ENCODE peak calls at places on chromosomes 11 and 22, in nine cellular contexts. F, H, Q, W, E, D, P, Y and C are unnamed samples.

GRCh38 chr11:45237666-45238348 is 48.3 kb downstream of the SYT13 start:
- DNase-seq in W (no peak), Q (no peak), F (no peak), D (no peak), H (peak; percentile 24), Y (no peak), E (no peak), P (no peak), C (peak; percentile 14)

GRCh38 chr22:35959121-35959800 is 69.4 kb downstream of the RBFOX2 start:
- DNase-seq in H (no peak), Y (no peak), W (no peak), E (no peak), P (no peak), F (no peak), D (no peak), Q (no peak), C (no peak)

GRCh38 chr22:39984006-39984405 is 10.7 kb upstream of the FAM83F start:
- DNase-seq in F (no peak), W (no peak), D (no peak), H (no peak), E (no peak), Y (no peak), Q (no peak), P (no peak), C (no peak)

GRCh38 chr11:122843281-122844150 is 5.2 kb downstream of the CRTAM start:
- DNase-seq in H (no peak), P (peak; percentile 20), D (no peak), W (peak; percentile 26), Q (no peak), Y (no peak), E (peak; percentile 24), F (no peak), C (peak; percentile 88)

GRCh38 chr11:10158461-10158860 is 135.6 kb downstream of the SBF2 start:
- DNase-seq in Q (no peak), W (no peak), E (no peak), F (no peak), P (no peak), D (no peak), Y (no peak), H (no peak), C (no peak)

GRCh38 chr11:65524010-65524746 is 705 bp upstream of the SCYL1 start:
- DNase-seq in E (no peak), H (peak; percentile 89), W (peak; percentile 14), D (no peak), F (no peak), Q (no peak), P (no peak), Y (no peak), C (peak; percentile 70)

GRCh38 chr22:22037740-22038139 is 55.2 kb upstream of the TOP3B start:
- DNase-seq in Q (no peak), W (no peak), H (no peak), E (no peak), Y (peak; percentile 39), P (no peak), F (peak; percentile 23), D (no peak), C (peak; percentile 11)

GRCh38 chr11:32341676-32342613 is 93.4 kb downstream of the WT1 start:
- DNase-seq in Y (no peak), W (no peak), D (no peak), P (no peak), F (no peak), H (no peak), E (no peak), Q (no peak), C (no peak)

GRCh38 chr22:45879552-45879949 is 97.4 kb downstream of the WNT7B start:
- DNase-seq in D (no peak), E (no peak), W (no peak), Y (no peak), F (no peak), P (no peak), H (peak; percentile 84), Q (no peak), C (no peak)

GRCh38 chr11:9953994-9954626 is 290.2 kb downstream of the SWAP70 start:
- DNase-seq in Q (no peak), D (no peak), F (no peak), P (no peak), H (no peak), Y (peak; percentile 6), E (no peak), W (no peak), C (peak; percentile 83)

GRCh38 chr11:7422544-7423331 is 62.6 kb upstream of the OLFML1 start:
- DNase-seq in P (no peak), D (no peak), W (no peak), F (no peak), Q (no peak), E (no peak), Y (no peak), H (no peak), C (no peak)

GRCh38 chr11:97033178-97033577 is 643.4 kb downstream of the JRKL start:
- DNase-seq in P (no peak), W (no peak), Y (no peak), E (no peak), Q (no peak), D (no peak), H (no peak), F (no peak), C (no peak)

GRCh38 chr11:24093410-24093809 is 403.4 kb upstream of the LUZP2 start:
- DNase-seq in Q (no peak), P (no peak), H (no peak), Y (peak; percentile 8), F (no peak), D (no peak), E (no peak), W (no peak), C (peak; percentile 5)

GRCh38 chr11:129905402-129905801 is 10.0 kb upstream of the NFRKB start:
- DNase-seq in W (no peak), F (no peak), H (no peak), D (no peak), P (no peak), Q (no peak), E (no peak), Y (no peak), C (no peak)

GRCh38 chr22:32079110-32080089 is 36.3 kb downstream of the SLC5A1 start:
- DNase-seq in H (no peak), W (no peak), F (peak; percentile 40), E (no peak), P (no peak), Y (peak; percentile 87), D (peak; percentile 52), Q (peak; percentile 40), C (no peak)